ENCODE peak calls at places on chromosomes 3 and 15, in five cellular contexts. Z, G, U, N and H are unnamed samples.

GRCh38 chr3:25468866-25469319 is 40.8 kb downstream of the RARB start:
- DNase-seq in Z (no peak), G (peak; percentile 23), U (no peak), N (no peak), H (no peak)

GRCh38 chr3:54146383-54147239 is 24.3 kb downstream of the CACNA2D3 start:
- DNase-seq in Z (peak; percentile 36), G (peak; percentile 82), U (no peak), N (peak; percentile 83), H (peak; percentile 29)

GRCh38 chr15:88878720-88879184 is 16.6 kb downstream of the HAPLN3 start:
- DNase-seq in Z (peak; percentile 68), G (peak; percentile 85), U (peak; percentile 35), N (peak; percentile 89), H (peak; percentile 83)

GRCh38 chr3:97821413-97821809 is 400 bp upstream of the CRYBG3 start:
- DNase-seq in Z (no peak), G (peak; percentile 45), U (no peak), N (peak; percentile 73), H (no peak)

GRCh38 chr15:51089699-51090098 is 5.0 kb downstream of the TNFAIP8L3 start:
- DNase-seq in Z (peak; percentile 27), G (no peak), U (peak; percentile 22), N (no peak), H (no peak)

GRCh38 chr3:70716832-70717231 is 404.4 kb upstream of the MDFIC2 start:
- DNase-seq in Z (no peak), G (peak; percentile 3), U (peak; percentile 48), N (no peak), H (no peak)

GRCh38 chr3:72655758-72656157 is 192.5 kb downstream of the SHQ1 start:
- DNase-seq in Z (no peak), G (no peak), U (no peak), N (peak; percentile 85), H (peak; percentile 28)

GRCh38 chr15:28013480-28013879 is 85.6 kb downstream of the OCA2 start:
- DNase-seq in Z (no peak), G (no peak), U (no peak), N (no peak), H (no peak)

GRCh38 chr3:79367066-79367465 is 400.7 kb downstream of the ROBO1 start:
- DNase-seq in Z (no peak), G (no peak), U (peak; percentile 87), N (no peak), H (no peak)

GRCh38 chr3:155664922-155665695 is 79.8 kb downstream of the PLCH1 start:
- DNase-seq in Z (peak; percentile 88), G (no peak), U (peak; percentile 69), N (no peak), H (no peak)

GRCh38 chr3:101195951-101196713 is 124.2 kb downstream of the IMPG2 start:
- DNase-seq in Z (peak; percentile 66), G (peak; percentile 10), U (peak; percentile 72), N (no peak), H (no peak)

GRCh38 chr15:38860682-38861081 is 296.1 kb upstream of the RASGRP1 start:
- DNase-seq in Z (no peak), G (no peak), U (peak; percentile 33), N (no peak), H (no peak)

GRCh38 chr3:195879416-195880036 is 28.8 kb downstream of the TNK2 start:
- DNase-seq in Z (no peak), G (no peak), U (no peak), N (no peak), H (no peak)

GRCh38 chr15:54605556-54605955 is 591.2 kb downstream of the RSL24D1 start:
- DNase-seq in Z (no peak), G (no peak), U (no peak), N (no peak), H (no peak)

GRCh38 chr15:33547876-33548275 is 237.1 kb downstream of the RYR3 start:
- DNase-seq in Z (peak; percentile 22), G (no peak), U (peak; percentile 55), N (peak; percentile 77), H (peak; percentile 8)

GRCh38 chr3:155382396-155383042 is 89.0 kb upstream of the STRIT1 start:
- DNase-seq in Z (peak; percentile 75), G (peak; percentile 69), U (peak; percentile 42), N (peak; percentile 87), H (peak; percentile 85)

GRCh38 chr15:42066764-42067415 is 27.5 kb downstream of the PLA2G4D start:
- DNase-seq in Z (no peak), G (no peak), U (no peak), N (no peak), H (no peak)

GRCh38 chr3:171379281-171379680 is 80.9 kb downstream of the TNIK start:
- DNase-seq in Z (no peak), G (no peak), U (peak; percentile 58), N (no peak), H (no peak)

GRCh38 chr3:61914277-61914676 is 352.9 kb downstream of the PTPRG start:
- DNase-seq in Z (no peak), G (no peak), U (no peak), N (no peak), H (no peak)

GRCh38 chr3:141546586-141546985 is 59.8 kb downstream of the RASA2 start:
- DNase-seq in Z (no peak), G (no peak), U (no peak), N (no peak), H (no peak)

GRCh38 chr3:66738625-66739330 is 238.0 kb upstream of the LRIG1 start:
- DNase-seq in Z (peak; percentile 9), G (no peak), U (peak; percentile 87), N (no peak), H (no peak)

GRCh38 chr3:66744521-66744920 is 243.7 kb upstream of the LRIG1 start:
- DNase-seq in Z (no peak), G (no peak), U (peak; percentile 26), N (no peak), H (no peak)

GRCh38 chr3:66744986-66745385 is 244.2 kb upstream of the LRIG1 start:
- DNase-seq in Z (no peak), G (no peak), U (peak; percentile 46), N (no peak), H (no peak)

DNA sequence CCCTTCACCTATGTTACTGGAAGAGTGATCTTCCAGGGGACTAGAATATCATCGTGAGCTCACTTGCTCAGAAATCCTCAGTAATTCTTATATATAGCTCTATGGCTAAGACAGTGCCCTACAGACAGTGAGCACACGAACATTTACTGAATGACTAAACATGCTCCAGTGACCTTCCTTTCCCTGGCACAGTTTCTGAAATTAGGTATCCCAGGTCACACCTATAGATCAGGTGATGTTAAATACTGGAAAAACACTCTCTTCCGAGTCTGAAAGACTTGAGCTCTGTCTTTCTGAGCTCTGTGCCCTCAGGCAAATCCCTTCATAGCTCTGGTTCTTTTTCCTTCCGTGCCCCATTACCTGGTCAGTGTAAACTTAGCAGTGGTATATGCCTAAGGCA is 239.4 kb upstream of the LRIG1 start:
- DNase-seq in Z (no peak), G (no peak), U (no peak), N (no peak), H (no peak)
- TF ChIP-seq RFX5 in Z (no peak), G (no peak), U (no peak), N (no peak), H (no peak)

GRCh38 chr15:64808785-64809453 is 16.5 kb downstream of the PIF1 start:
- DNase-seq in Z (no peak), G (peak; percentile 7), U (no peak), N (peak; percentile 82), H (no peak)

GRCh38 chr15:64807051-64807749 is 18.2 kb downstream of the PIF1 start:
- DNase-seq in Z (no peak), G (no peak), U (no peak), N (peak; percentile 75), H (no peak)

GRCh38 chr15:64807751-64808222 is 17.7 kb downstream of the PIF1 start:
- DNase-seq in Z (no peak), G (no peak), U (no peak), N (peak; percentile 95), H (no peak)

GRCh38 chr15:64810499-64811326 is 14.7 kb downstream of the PIF1 start:
- DNase-seq in Z (no peak), G (peak; percentile 19), U (no peak), N (peak; percentile 78), H (no peak)

GRCh38 chr15:64809649-64810498 is 15.6 kb downstream of the PIF1 start:
- DNase-seq in Z (peak; percentile 78), G (peak; percentile 91), U (peak; percentile 66), N (peak; percentile 97), H (peak; percentile 87)
- TF ChIP-seq RFX5 in Z (no peak), G (no peak), U (no peak), N (peak; percentile 6), H (no peak)

GRCh38 chr15:90142216-90143175 is 40.2 kb upstream of the IDH2 start:
- DNase-seq in Z (no peak), G (no peak), U (no peak), N (no peak), H (peak; percentile 59)
- TF ChIP-seq RFX5 in Z (no peak), G (no peak), U (no peak), N (no peak), H (no peak)

GRCh38 chr3:50567011-50567385 is 549 bp downstream of the C3orf18 start:
- DNase-seq in Z (no peak), G (no peak), U (no peak), N (no peak), H (no peak)

GRCh38 chr3:50567386-50568182 is at the start of gene C3orf18:
- DNase-seq in Z (peak; percentile 71), G (peak; percentile 96), U (peak; percentile 86), N (peak; percentile 96), H (peak; percentile 91)

GRCh38 chr3:50564321-50564720 is 3.2 kb downstream of the C3orf18 start:
- DNase-seq in Z (no peak), G (no peak), U (no peak), N (no peak), H (no peak)

GRCh38 chr3:50562866-50563265 is 4.7 kb downstream of the C3orf18 start:
- DNase-seq in Z (no peak), G (no peak), U (peak; percentile 49), N (no peak), H (no peak)

GRCh38 chr3:50563867-50564266 is 3.7 kb downstream of the C3orf18 start:
- DNase-seq in Z (no peak), G (no peak), U (no peak), N (no peak), H (no peak)
- TF ChIP-seq RFX5 in Z (no peak), G (no peak), U (no peak), N (no peak), H (no peak)